ENCODE peak calls at places on chromosome 2, in nine cellular contexts. One of them, this sample, is unnamed.

GRCh38 chr2:205405752-205406151 is 276.5 kb upstream of the NRP2 start:
- DNase-seq in A549: no peak
- DNase-seq in WTC11: no peak
- DNase-seq in WERI-Rb-1: no peak
- DNase-seq in upper lobe of right lung: no peak
- DNase-seq in stomach: no peak
- DNase-seq in cardiac fibroblast: peak; percentile 89
- DNase-seq in fibroblast of pulmonary artery: peak; percentile 91
- DNase-seq in GM13977: no peak
- DNase-seq in this sample: peak; percentile 90

GRCh38 chr2:28606986-28607441 is 111.2 kb downstream of the PLB1 start:
- DNase-seq in upper lobe of right lung: no peak
- DNase-seq in fibroblast of pulmonary artery: peak; percentile 17
- DNase-seq in GM13977: no peak
- DNase-seq in cardiac fibroblast: no peak
- DNase-seq in A549: peak; percentile 43
- DNase-seq in stomach: no peak
- DNase-seq in WTC11: peak; percentile 32
- DNase-seq in WERI-Rb-1: peak; percentile 82
- DNase-seq in this sample: no peak

GRCh38 chr2:204860249-204860648 is 315.0 kb downstream of the PARD3B start:
- DNase-seq in upper lobe of right lung: no peak
- DNase-seq in fibroblast of pulmonary artery: no peak
- DNase-seq in WTC11: no peak
- DNase-seq in stomach: no peak
- DNase-seq in WERI-Rb-1: peak; percentile 56
- DNase-seq in cardiac fibroblast: no peak
- DNase-seq in GM13977: no peak
- DNase-seq in A549: no peak
- DNase-seq in this sample: peak; percentile 63

GRCh38 chr2:205776139-205776538 is 93.8 kb downstream of the NRP2 start:
- DNase-seq in cardiac fibroblast: peak; percentile 50
- DNase-seq in A549: peak; percentile 63
- DNase-seq in WTC11: peak; percentile 95
- DNase-seq in upper lobe of right lung: peak; percentile 67
- DNase-seq in WERI-Rb-1: peak; percentile 84
- DNase-seq in stomach: peak; percentile 43
- DNase-seq in fibroblast of pulmonary artery: peak; percentile 46
- DNase-seq in GM13977: peak; percentile 50
- DNase-seq in this sample: peak; percentile 32

GRCh38 chr2:40160730-40161129 is 291.2 kb downstream of the SLC8A1 start:
- DNase-seq in cardiac fibroblast: no peak
- DNase-seq in WERI-Rb-1: no peak
- DNase-seq in A549: no peak
- DNase-seq in fibroblast of pulmonary artery: no peak
- DNase-seq in GM13977: no peak
- DNase-seq in WTC11: no peak
- DNase-seq in upper lobe of right lung: no peak
- DNase-seq in stomach: no peak
- DNase-seq in this sample: peak; percentile 59

GRCh38 chr2:200702646-200703118 is 109.0 kb upstream of the BZW1 start:
- DNase-seq in WERI-Rb-1: no peak
- DNase-seq in upper lobe of right lung: no peak
- DNase-seq in cardiac fibroblast: no peak
- DNase-seq in stomach: no peak
- DNase-seq in fibroblast of pulmonary artery: no peak
- DNase-seq in WTC11: no peak
- DNase-seq in GM13977: no peak
- DNase-seq in A549: no peak
- DNase-seq in this sample: no peak

GRCh38 chr2:232928564-232929302 is 58.7 kb downstream of the SNORC start:
- DNase-seq in WTC11: peak; percentile 50
- DNase-seq in upper lobe of right lung: no peak
- DNase-seq in stomach: no peak
- DNase-seq in GM13977: peak; percentile 37
- DNase-seq in A549: no peak
- DNase-seq in WERI-Rb-1: no peak
- DNase-seq in fibroblast of pulmonary artery: no peak
- DNase-seq in cardiac fibroblast: no peak
- DNase-seq in this sample: no peak

GRCh38 chr2:15630121-15630957 is 38.7 kb downstream of the DDX1 start:
- DNase-seq in GM13977: no peak
- DNase-seq in WERI-Rb-1: no peak
- DNase-seq in A549: no peak
- DNase-seq in stomach: no peak
- DNase-seq in cardiac fibroblast: no peak
- DNase-seq in fibroblast of pulmonary artery: no peak
- DNase-seq in upper lobe of right lung: no peak
- DNase-seq in WTC11: no peak
- DNase-seq in this sample: peak; percentile 11

GRCh38 chr2:111239107-111239506 is 118.4 kb downstream of the BCL2L11 start:
- DNase-seq in WERI-Rb-1: no peak
- DNase-seq in upper lobe of right lung: no peak
- DNase-seq in cardiac fibroblast: no peak
- DNase-seq in WTC11: no peak
- DNase-seq in stomach: no peak
- DNase-seq in GM13977: peak; percentile 38
- DNase-seq in A549: no peak
- DNase-seq in fibroblast of pulmonary artery: no peak
- DNase-seq in this sample: no peak

GRCh38 chr2:200728630-200729029 is 83.1 kb upstream of the BZW1 start:
- DNase-seq in fibroblast of pulmonary artery: peak; percentile 95
- DNase-seq in upper lobe of right lung: no peak
- DNase-seq in stomach: no peak
- DNase-seq in WERI-Rb-1: no peak
- DNase-seq in A549: peak; percentile 19
- DNase-seq in cardiac fibroblast: peak; percentile 89
- DNase-seq in WTC11: no peak
- DNase-seq in GM13977: no peak
- DNase-seq in this sample: peak; percentile 40

GRCh38 chr2:239310401-239311061 is 90.3 kb downstream of the HDAC4 start:
- DNase-seq in WERI-Rb-1: no peak
- DNase-seq in GM13977: no peak
- DNase-seq in cardiac fibroblast: no peak
- DNase-seq in stomach: peak; percentile 20
- DNase-seq in WTC11: no peak
- DNase-seq in fibroblast of pulmonary artery: no peak
- DNase-seq in upper lobe of right lung: peak; percentile 55
- DNase-seq in A549: no peak
- DNase-seq in this sample: no peak

GRCh38 chr2:212843409-212844199 is 305.0 kb upstream of the ERBB4 start:
- DNase-seq in stomach: no peak
- DNase-seq in upper lobe of right lung: no peak
- DNase-seq in A549: no peak
- DNase-seq in WTC11: no peak
- DNase-seq in fibroblast of pulmonary artery: peak; percentile 89
- DNase-seq in GM13977: no peak
- DNase-seq in cardiac fibroblast: peak; percentile 93
- DNase-seq in WERI-Rb-1: no peak
- DNase-seq in this sample: peak; percentile 75

GRCh38 chr2:46873632-46874068 is 42.0 kb downstream of the MCFD2 start:
- DNase-seq in GM13977: no peak
- DNase-seq in upper lobe of right lung: peak; percentile 60
- DNase-seq in WERI-Rb-1: no peak
- DNase-seq in WTC11: no peak
- DNase-seq in A549: peak; percentile 95
- DNase-seq in stomach: peak; percentile 59
- DNase-seq in fibroblast of pulmonary artery: peak; percentile 94
- DNase-seq in cardiac fibroblast: peak; percentile 97
- DNase-seq in this sample: peak; percentile 96

DNA sequence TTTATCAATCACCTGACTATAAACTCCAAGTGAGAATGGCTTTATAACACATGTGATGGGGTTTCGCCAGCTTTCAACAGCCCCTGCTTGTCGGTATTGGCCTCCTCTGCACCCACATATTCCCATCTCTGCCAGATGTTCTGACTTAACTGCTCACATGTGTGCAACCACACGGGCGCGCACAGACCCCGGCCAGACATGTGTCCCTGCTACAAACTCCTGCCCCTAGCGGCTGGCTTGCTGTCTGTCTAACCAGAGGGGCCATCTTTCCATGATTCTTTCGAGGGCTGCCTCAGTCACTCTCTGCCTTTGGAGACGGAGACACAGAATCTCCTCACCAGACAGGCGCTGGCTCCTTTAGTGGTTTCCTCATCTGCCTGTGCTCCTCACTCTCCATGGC is 15.3 kb downstream of the STON1 start:
- DNase-seq in WTC11: peak; percentile 35
- DNase-seq in upper lobe of right lung: no peak
- DNase-seq in GM13977: no peak
- DNase-seq in stomach: no peak
- DNase-seq in fibroblast of pulmonary artery: no peak
- DNase-seq in cardiac fibroblast: no peak
- DNase-seq in A549: no peak
- DNase-seq in WERI-Rb-1: no peak
- DNase-seq in this sample: peak; percentile 64
- TF ChIP-seq CTCF in WTC11: no peak
- TF ChIP-seq CTCF in upper lobe of right lung: no peak
- TF ChIP-seq CTCF in GM13977: no peak
- TF ChIP-seq CTCF in stomach: no peak
- TF ChIP-seq CTCF in fibroblast of pulmonary artery: no peak
- TF ChIP-seq CTCF in cardiac fibroblast: no peak
- TF ChIP-seq CTCF in A549: no peak
- TF ChIP-seq CTCF in WERI-Rb-1: no peak
- TF ChIP-seq CTCF in this sample: peak; percentile 48

GRCh38 chr2:177392373-177393246 is at the start of gene AGPS:
- DNase-seq in GM13977: peak; percentile 87
- DNase-seq in stomach: peak; percentile 77
- DNase-seq in upper lobe of right lung: peak; percentile 93
- DNase-seq in A549: peak; percentile 80
- DNase-seq in WERI-Rb-1: peak; percentile 79
- DNase-seq in fibroblast of pulmonary artery: peak; percentile 64
- DNase-seq in cardiac fibroblast: peak; percentile 67
- DNase-seq in WTC11: peak; percentile 79
- DNase-seq in this sample: peak; percentile 71
- TF ChIP-seq CTCF in GM13977: no peak
- TF ChIP-seq CTCF in stomach: peak; percentile 17
- TF ChIP-seq CTCF in upper lobe of right lung: peak; percentile 13
- TF ChIP-seq CTCF in A549: no peak
- TF ChIP-seq CTCF in WERI-Rb-1: no peak
- TF ChIP-seq CTCF in fibroblast of pulmonary artery: no peak
- TF ChIP-seq CTCF in cardiac fibroblast: no peak
- TF ChIP-seq CTCF in WTC11: no peak
- TF ChIP-seq CTCF in this sample: no peak

GRCh38 chr2:178250429-178250828 is 56.1 kb downstream of the OSBPL6 start:
- DNase-seq in WTC11: no peak
- DNase-seq in fibroblast of pulmonary artery: peak; percentile 16
- DNase-seq in WERI-Rb-1: no peak
- DNase-seq in stomach: no peak
- DNase-seq in GM13977: no peak
- DNase-seq in upper lobe of right lung: no peak
- DNase-seq in A549: no peak
- DNase-seq in cardiac fibroblast: no peak
- DNase-seq in this sample: no peak

GRCh38 chr2:178244812-178245211 is 50.5 kb downstream of the OSBPL6 start:
- DNase-seq in upper lobe of right lung: no peak
- DNase-seq in WERI-Rb-1: no peak
- DNase-seq in A549: no peak
- DNase-seq in cardiac fibroblast: no peak
- DNase-seq in GM13977: no peak
- DNase-seq in WTC11: no peak
- DNase-seq in stomach: no peak
- DNase-seq in fibroblast of pulmonary artery: no peak
- DNase-seq in this sample: no peak

GRCh38 chr2:178246696-178247095 is 52.4 kb downstream of the OSBPL6 start:
- DNase-seq in A549: no peak
- DNase-seq in stomach: no peak
- DNase-seq in cardiac fibroblast: no peak
- DNase-seq in fibroblast of pulmonary artery: no peak
- DNase-seq in WTC11: no peak
- DNase-seq in WERI-Rb-1: no peak
- DNase-seq in upper lobe of right lung: no peak
- DNase-seq in GM13977: no peak
- DNase-seq in this sample: no peak

GRCh38 chr2:178243961-178244360 is 49.6 kb downstream of the OSBPL6 start:
- DNase-seq in cardiac fibroblast: no peak
- DNase-seq in upper lobe of right lung: no peak
- DNase-seq in stomach: no peak
- DNase-seq in WERI-Rb-1: no peak
- DNase-seq in fibroblast of pulmonary artery: no peak
- DNase-seq in GM13977: no peak
- DNase-seq in WTC11: no peak
- DNase-seq in A549: no peak
- DNase-seq in this sample: no peak

GRCh38 chr2:178247255-178247654 is 52.9 kb downstream of the OSBPL6 start:
- DNase-seq in WERI-Rb-1: no peak
- DNase-seq in fibroblast of pulmonary artery: no peak
- DNase-seq in GM13977: no peak
- DNase-seq in A549: no peak
- DNase-seq in upper lobe of right lung: no peak
- DNase-seq in stomach: no peak
- DNase-seq in cardiac fibroblast: no peak
- DNase-seq in WTC11: no peak
- DNase-seq in this sample: no peak
- TF ChIP-seq CTCF in WERI-Rb-1: no peak
- TF ChIP-seq CTCF in fibroblast of pulmonary artery: no peak
- TF ChIP-seq CTCF in GM13977: no peak
- TF ChIP-seq CTCF in A549: no peak
- TF ChIP-seq CTCF in upper lobe of right lung: no peak
- TF ChIP-seq CTCF in stomach: no peak
- TF ChIP-seq CTCF in cardiac fibroblast: no peak
- TF ChIP-seq CTCF in WTC11: no peak
- TF ChIP-seq CTCF in this sample: no peak

DNA sequence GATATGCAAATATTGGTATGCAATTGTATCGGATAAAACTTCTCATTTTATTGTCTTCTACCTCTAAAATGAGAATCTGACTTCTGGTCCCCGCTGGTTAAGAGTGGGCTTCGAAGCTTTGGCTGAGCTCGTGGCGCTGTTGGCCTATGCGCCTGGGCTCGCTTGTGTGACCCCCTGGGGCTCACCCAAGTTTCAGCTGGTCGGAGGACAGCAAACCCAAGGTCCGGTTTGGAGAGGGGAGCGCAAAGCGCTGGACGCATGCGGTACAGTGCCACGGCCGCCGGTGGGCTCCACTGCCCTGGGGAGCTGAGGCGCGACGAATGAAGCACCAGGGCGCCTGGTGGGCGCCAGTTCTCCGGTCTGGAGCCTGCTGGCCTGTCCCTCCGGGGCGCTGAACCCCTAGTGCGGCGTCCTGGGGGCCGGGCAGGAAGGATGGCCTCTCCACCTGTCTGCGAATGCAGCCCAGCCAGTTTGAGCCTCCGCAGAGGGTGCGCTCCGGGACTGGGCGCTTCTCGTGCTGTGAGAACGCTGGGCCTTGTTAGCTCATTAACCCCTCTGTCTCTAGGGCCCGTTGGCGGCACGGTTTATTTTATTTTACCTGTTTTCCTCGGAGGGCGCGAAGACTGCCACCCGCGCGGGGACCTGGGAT is 10.3 kb downstream of the MEIS1 start:
- DNase-seq in WERI-Rb-1: no peak
- DNase-seq in WTC11: peak; percentile 60
- DNase-seq in stomach: no peak
- DNase-seq in A549: no peak
- DNase-seq in fibroblast of pulmonary artery: no peak
- DNase-seq in upper lobe of right lung: no peak
- DNase-seq in GM13977: no peak
- DNase-seq in cardiac fibroblast: no peak
- DNase-seq in this sample: peak; percentile 55
- TF ChIP-seq CTCF in WERI-Rb-1: no peak
- TF ChIP-seq CTCF in WTC11: no peak
- TF ChIP-seq CTCF in stomach: no peak
- TF ChIP-seq CTCF in A549: no peak
- TF ChIP-seq CTCF in fibroblast of pulmonary artery: no peak
- TF ChIP-seq CTCF in upper lobe of right lung: peak; percentile 14
- TF ChIP-seq CTCF in GM13977: no peak
- TF ChIP-seq CTCF in cardiac fibroblast: no peak
- TF ChIP-seq CTCF in this sample: peak; percentile 35

GRCh38 chr2:106098081-106098480 is 96.0 kb downstream of the UXS1 start:
- DNase-seq in WERI-Rb-1: peak; percentile 26
- DNase-seq in A549: peak; percentile 24
- DNase-seq in upper lobe of right lung: no peak
- DNase-seq in stomach: no peak
- DNase-seq in WTC11: peak; percentile 41
- DNase-seq in GM13977: no peak
- DNase-seq in fibroblast of pulmonary artery: peak; percentile 9
- DNase-seq in cardiac fibroblast: peak; percentile 32
- DNase-seq in this sample: no peak
- TF ChIP-seq CTCF in WERI-Rb-1: peak; percentile 63
- TF ChIP-seq CTCF in A549: no peak
- TF ChIP-seq CTCF in upper lobe of right lung: peak; percentile 30
- TF ChIP-seq CTCF in stomach: no peak
- TF ChIP-seq CTCF in WTC11: no peak
- TF ChIP-seq CTCF in GM13977: peak; percentile 44
- TF ChIP-seq CTCF in fibroblast of pulmonary artery: peak; percentile 31
- TF ChIP-seq CTCF in cardiac fibroblast: peak; percentile 50
- TF ChIP-seq CTCF in this sample: peak; percentile 27